ENCODE peak calls at places on chromosomes 2 and 18, in five cellular contexts. A is endothelial cell, P is heart right ventricle, U is neural progenitor cell, G is psoas muscle. F is an unnamed sample.

GRCh38 chr2:197349699-197350098 is 39.1 kb upstream of the ANKRD44 start:
- DNase-seq in U (no peak), A (no peak), P (no peak), G (no peak), F (no peak)

GRCh38 chr2:181656450-181657261 is at the start of gene CERKL:
- DNase-seq in G (peak; percentile 44), U (peak; percentile 82), P (no peak), A (peak; percentile 43), F (no peak)

GRCh38 chr18:48140738-48141137 is 210.3 kb upstream of the SMAD2 start:
- DNase-seq in G (no peak), U (no peak), A (no peak), P (no peak), F (no peak)

GRCh38 chr18:48132993-48133674 is 202.7 kb upstream of the SMAD2 start:
- DNase-seq in A (no peak), P (no peak), G (no peak), U (no peak), F (no peak)

GRCh38 chr18:79873449-79874110 is 75.8 kb downstream of the KCNG2 start:
- DNase-seq in U (no peak), G (peak; percentile 72), P (no peak), A (no peak), F (no peak)

GRCh38 chr2:156800065-156800556 is 363.9 kb downstream of the GPD2 start:
- DNase-seq in A (no peak), P (no peak), G (no peak), U (peak; percentile 44), F (no peak)

GRCh38 chr18:55069497-55069896 is 110.2 kb upstream of the CCDC68 start:
- DNase-seq in G (no peak), A (no peak), P (no peak), U (no peak), F (no peak)

GRCh38 chr18:8742382-8743361 is 37.3 kb downstream of the MTCL1 start:
- DNase-seq in U (no peak), P (no peak), G (no peak), A (no peak), F (no peak)

GRCh38 chr2:208441951-208442350 is 35.4 kb downstream of the PTH2R start:
- DNase-seq in A (no peak), U (no peak), G (no peak), P (no peak), F (no peak)

GRCh38 chr18:63843008-63843407 is 44.5 kb upstream of the SERPINB2 start:
- DNase-seq in P (no peak), A (no peak), G (no peak), U (no peak), F (no peak)

GRCh38 chr2:192286093-192286701 is 91.5 kb upstream of the TMEFF2 start:
- DNase-seq in P (no peak), G (no peak), A (peak; percentile 17), U (peak; percentile 47), F (no peak)

GRCh38 chr2:191835539-191836350 is 11.1 kb downstream of the CAVIN2 start:
- DNase-seq in P (no peak), A (no peak), U (no peak), G (no peak), F (no peak)

GRCh38 chr2:237045449-237045848 is 40.2 kb upstream of the COPS8 start:
- DNase-seq in P (no peak), A (no peak), U (no peak), G (no peak), F (no peak)

GRCh38 chr18:62196978-62197377 is 9.9 kb downstream of the RELCH start:
- DNase-seq in G (no peak), U (no peak), A (no peak), P (no peak), F (no peak)

GRCh38 chr2:10597956-10598355 is 91.8 kb downstream of the NOL10 start:
- DNase-seq in U (no peak), A (no peak), P (no peak), G (no peak), F (no peak)

GRCh38 chr2:120907822-120908221 is 172.2 kb downstream of the GLI2 start:
- DNase-seq in P (no peak), U (no peak), G (no peak), A (no peak), F (no peak)
- TF ChIP-seq CTCF in P (no peak), U (no peak), G (no peak), A (no peak), F (peak; percentile 42)

GRCh38 chr2:198374375-198375072 is 570.1 kb downstream of the PLCL1 start:
- DNase-seq in P (peak; percentile 6), U (peak; percentile 75), A (peak; percentile 54), G (no peak), F (no peak)
- TF ChIP-seq CTCF in P (peak; percentile 52), U (peak; percentile 96), A (peak; percentile 76), G (peak; percentile 47), F (peak; percentile 89)

GRCh38 chr2:101859604-101860003 is 132.2 kb upstream of the IL1R2 start:
- DNase-seq in U (no peak), P (no peak), A (no peak), G (no peak), F (no peak)

GRCh38 chr2:101860782-101861181 is 131.0 kb upstream of the IL1R2 start:
- DNase-seq in A (no peak), U (no peak), P (no peak), G (no peak), F (no peak)

GRCh38 chr2:101858910-101859309 is 132.8 kb upstream of the IL1R2 start:
- DNase-seq in U (no peak), A (no peak), P (no peak), G (no peak), F (no peak)

GRCh38 chr2:101861382-101861781 is 130.4 kb upstream of the IL1R2 start:
- DNase-seq in U (no peak), P (no peak), G (no peak), A (no peak), F (no peak)

DNA sequence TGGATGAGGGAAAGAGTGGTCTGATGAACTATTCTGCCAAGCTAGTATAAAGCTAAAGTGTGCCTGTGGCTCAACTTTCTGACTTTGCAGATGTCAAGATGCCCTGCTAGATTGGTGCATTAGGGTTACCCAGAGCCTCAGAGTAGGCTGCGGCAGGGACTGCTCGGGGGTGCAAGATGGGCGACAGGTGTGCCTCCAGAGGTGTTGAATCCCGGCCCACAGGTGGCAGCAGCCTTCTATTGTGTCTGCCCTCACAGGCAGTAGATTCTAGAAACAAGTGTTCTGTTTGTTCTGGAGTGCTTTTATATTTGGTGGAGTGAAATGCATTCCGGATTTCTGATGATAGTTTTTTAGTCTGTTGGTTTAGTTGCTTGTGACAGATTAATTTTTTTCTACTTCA is 131.6 kb upstream of the IL1R2 start:
- DNase-seq in U (no peak), G (no peak), A (no peak), P (no peak), F (no peak)
- TF ChIP-seq CTCF in U (no peak), G (no peak), A (no peak), P (no peak), F (no peak)

GRCh38 chr2:226427538-226428307 is 371.9 kb downstream of the IRS1 start:
- DNase-seq in A (no peak), U (no peak), P (no peak), G (peak; percentile 59), F (no peak)
- TF ChIP-seq CTCF in A (no peak), U (no peak), P (no peak), G (no peak), F (no peak)

GRCh38 chr2:40384714-40385113 is 67.2 kb downstream of the SLC8A1 start:
- DNase-seq in A (no peak), U (no peak), G (no peak), P (no peak), F (no peak)
- TF ChIP-seq CTCF in A (no peak), U (no peak), G (no peak), P (no peak), F (no peak)

GRCh38 chr2:66574701-66575624 is 140.0 kb downstream of the MEIS1 start:
- DNase-seq in P (peak; percentile 77), G (peak; percentile 65), U (peak; percentile 94), A (peak; percentile 70), F (no peak)
- TF ChIP-seq CTCF in P (peak; percentile 45), G (peak; percentile 31), U (peak; percentile 69), A (peak; percentile 18), F (peak; percentile 65)

DNA sequence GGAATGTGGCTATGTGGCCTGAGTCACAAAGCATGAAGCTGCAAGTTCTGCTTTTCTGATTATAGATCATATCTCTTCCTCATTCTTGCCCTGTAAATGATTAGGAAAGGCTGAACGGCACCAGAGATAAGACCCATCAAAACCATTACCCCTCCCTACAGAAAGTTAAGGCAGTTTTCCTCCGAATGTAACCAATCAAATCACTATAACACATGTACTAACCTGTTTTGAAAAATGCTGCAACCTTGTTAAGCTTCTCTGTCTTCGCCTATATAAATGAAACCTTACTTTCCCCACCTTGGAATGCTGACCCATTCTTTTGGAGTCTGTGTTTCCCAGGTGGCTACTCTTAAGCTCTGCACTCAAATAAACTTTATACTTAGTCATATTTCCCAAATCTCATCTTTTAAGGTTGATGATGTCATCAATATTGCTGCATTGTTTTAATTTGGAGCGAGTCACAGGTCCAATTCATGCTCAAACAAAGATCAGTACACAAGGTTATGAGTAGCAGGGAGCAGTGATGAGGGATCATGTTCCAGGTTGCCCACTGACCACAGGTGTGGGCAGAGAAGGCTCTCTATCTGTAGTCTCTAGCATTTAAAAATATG is 662.3 kb downstream of the IRS1 start:
- DNase-seq in A (no peak), G (no peak), P (no peak), U (no peak), F (no peak)
- TF ChIP-seq CTCF in A (no peak), G (no peak), P (no peak), U (no peak), F (no peak)

DNA sequence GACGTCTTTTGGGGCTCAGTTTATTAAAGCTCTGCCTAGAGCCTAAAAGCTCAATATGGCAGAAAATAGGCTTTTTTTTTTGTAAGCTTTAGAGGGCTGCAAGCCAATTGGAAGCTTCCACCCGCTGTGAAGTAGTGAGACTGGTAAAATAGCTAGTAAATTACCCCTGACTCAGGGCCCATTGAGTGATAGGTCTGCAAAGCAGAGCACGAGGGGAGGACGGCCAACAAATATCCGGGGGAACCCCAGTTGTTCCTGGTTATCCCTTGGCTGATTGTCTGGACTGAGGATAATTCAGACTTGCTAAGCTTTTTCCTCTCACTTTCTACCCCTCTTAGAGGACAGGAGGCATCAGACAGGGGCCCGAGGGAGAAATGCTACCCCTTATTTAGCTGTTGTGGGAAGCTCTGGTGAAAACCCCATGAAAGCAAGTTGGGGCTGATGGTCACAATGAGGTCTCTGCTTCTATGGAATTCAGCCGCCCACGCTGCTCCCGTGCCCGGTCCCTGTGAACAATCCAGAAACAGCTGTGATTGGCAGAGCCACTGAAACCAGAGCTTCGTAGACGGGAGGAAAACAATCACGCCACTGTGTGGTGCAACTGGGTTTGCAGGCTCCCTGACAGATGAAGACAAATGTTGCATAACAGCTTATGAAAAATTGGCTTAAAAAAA is 141.9 kb upstream of the LGALSL start:
- DNase-seq in G (peak; percentile 78), U (peak; percentile 78), P (peak; percentile 81), A (peak; percentile 26), F (peak; percentile 77)
- TF ChIP-seq CTCF in G (peak; percentile 51), U (peak; percentile 25), P (peak; percentile 48), A (no peak), F (peak; percentile 63)

GRCh38 chr18:40437517-40437916 is 1517.5 kb upstream of the PIK3C3 start:
- DNase-seq in A (no peak), G (no peak), U (no peak), P (peak; percentile 30), F (no peak)
- TF ChIP-seq CTCF in A (no peak), G (no peak), U (peak; percentile 11), P (peak; percentile 10), F (no peak)

F was measured in type B pancreatic cell.